ENCODE peak calls at places on chromosomes 2 and 18, in four cellular contexts. B is IMR-90, J is left ventricle myocardium superior, O is esophagus squamous epithelium. C is an unnamed sample.

GRCh38 chr2:157831573-157832315 is 44.4 kb downstream of the ACVR1 start:
- DNase-seq in O (no peak), B (no peak), J (no peak), C (no peak)

GRCh38 chr2:161905389-161906046 is 168.5 kb downstream of the DPP4 start:
- DNase-seq in B (no peak), O (no peak), J (no peak), C (peak)

GRCh38 chr2:183284606-183285005 is 160.4 kb downstream of the NUP35 start:
- DNase-seq in J (no peak), O (no peak), B (peak), C (peak)

GRCh38 chr18:33676593-33676992 is 98.6 kb downstream of the ASXL3 start:
- DNase-seq in O (no peak), B (no peak), J (no peak), C (no peak)

GRCh38 chr18:42807852-42808251 is 307.6 kb downstream of the RIT2 start:
- DNase-seq in O (no peak), J (no peak), B (no peak), C (no peak)

GRCh38 chr18:67192535-67192934 is 324.0 kb downstream of the DSEL start:
- DNase-seq in B (no peak), O (no peak), J (no peak), C (no peak)

GRCh38 chr2:156765043-156765442 is 328.9 kb downstream of the GPD2 start:
- DNase-seq in J (no peak), B (no peak), O (no peak), C (no peak)

GRCh38 chr2:74138219-74138951 is 9.3 kb downstream of the BOLA3 start:
- DNase-seq in B (no peak), O (no peak), J (no peak), C (no peak)

GRCh38 chr2:143581989-143582719 is 452.9 kb downstream of the ARHGAP15 start:
- DNase-seq in J (no peak), B (peak), O (no peak), C (peak)

GRCh38 chr2:218000137-218000536 is 2.7 kb downstream of the TNS1 start:
- DNase-seq in B (peak), O (no peak), J (peak), C (peak)

GRCh38 chr2:191631754-191632153 is 46.2 kb upstream of the NABP1 start:
- DNase-seq in B (peak), O (no peak), J (peak), C (no peak)

GRCh38 chr2:70934981-70935380 is 719 bp upstream of the ATP6V1B1 start:
- DNase-seq in O (no peak), J (no peak), B (no peak), C (no peak)

GRCh38 chr2:8678731-8679566 is 2.9 kb upstream of the ID2 start:
- DNase-seq in B (peak), O (no peak), J (peak), C (peak)

GRCh38 chr2:53490659-53491058 is 276.9 kb upstream of the CHAC2 start:
- DNase-seq in J (peak), B (peak), O (no peak), C (peak)

GRCh38 chr2:150127271-150127990 is 360.0 kb downstream of the RND3 start:
- DNase-seq in O (no peak), B (no peak), J (no peak), C (peak)

GRCh38 chr2:33620-34019 is 12.7 kb downstream of the FAM110C start:
- DNase-seq in O (no peak), J (no peak), B (no peak), C (no peak)

GRCh38 chr2:183105402-183106134 is 18.7 kb upstream of the NUP35 start:
- DNase-seq in J (no peak), B (peak), O (no peak), C (peak)

GRCh38 chr18:23661735-23662308 is 889 bp downstream of the ANKRD29 start:
- DNase-seq in B (no peak), O (no peak), J (no peak), C (peak)

C was measured in LHCN-M2.